ENCODE peak calls at places on chromosomes 13 and 19, in ten cellular contexts. G, Z, H, X, J, U, B, C, N and A are unnamed samples.

GRCh38 chr19:5078666-5079409 is 109.9 kb downstream of the KDM4B start:
- DNase-seq in U (no peak), H (no peak), C (no peak), J (no peak), G (peak), N (no peak), Z (no peak), X (no peak), B (no peak), A (no peak)

GRCh38 chr19:55584871-55585270 is 4.2 kb upstream of the ZNF579 start:
- DNase-seq in N (no peak), C (no peak), Z (no peak), X (no peak), B (no peak), G (no peak), H (no peak), U (no peak), J (no peak), A (no peak)

GRCh38 chr13:105774739-105775460 is 760.6 kb downstream of the EFNB2 start:
- DNase-seq in G (no peak), X (no peak), Z (no peak), J (no peak), H (peak), C (no peak), B (no peak), N (no peak), U (no peak), A (peak)

GRCh38 chr19:46390866-46391265 is 22.5 kb downstream of the CCDC8 start:
- DNase-seq in Z (no peak), G (no peak), H (no peak), B (no peak), C (no peak), N (no peak), U (no peak), X (no peak), J (no peak), A (no peak)

GRCh38 chr19:49664171-49665070 is 1.2 kb downstream of the IRF3 start:
- DNase-seq in H (peak), C (no peak), N (peak), U (peak), J (peak), G (peak), Z (peak), X (peak), B (peak), A (peak)

GRCh38 chr13:75415720-75416119 is 66.2 kb downstream of the TBC1D4 start:
- DNase-seq in N (peak), C (peak), B (peak), U (no peak), H (no peak), G (no peak), Z (no peak), X (no peak), J (no peak), A (no peak)

GRCh38 chr13:58429917-58430316 is 798.4 kb downstream of the PCDH17 start:
- DNase-seq in J (no peak), N (no peak), C (no peak), G (no peak), Z (no peak), B (no peak), H (no peak), U (no peak), X (no peak), A (no peak)

GRCh38 chr13:36801035-36801434 is 18.0 kb upstream of the RFXAP start:
- DNase-seq in H (peak), J (no peak), N (no peak), Z (no peak), X (no peak), U (no peak), G (no peak), B (peak), C (no peak), A (no peak)

GRCh38 chr19:34847393-34847792 is 74.4 kb upstream of the ZNF599 start:
- DNase-seq in Z (no peak), U (no peak), X (no peak), N (no peak), G (no peak), C (no peak), H (no peak), B (no peak), J (no peak), A (no peak)

GRCh38 chr13:23859455-23859854 is 29.7 kb downstream of the MIPEP start:
- DNase-seq in H (peak), G (no peak), Z (no peak), N (no peak), B (no peak), U (no peak), C (no peak), J (no peak), X (no peak), A (no peak)

GRCh38 chr19:4721196-4721595 is 2.4 kb downstream of the DPP9 start:
- DNase-seq in U (no peak), G (no peak), N (no peak), X (no peak), C (no peak), Z (no peak), B (no peak), H (no peak), J (no peak), A (no peak)

GRCh38 chr19:55109527-55110291 is 7.7 kb downstream of the PPP1R12C start:
- DNase-seq in G (no peak), X (no peak), N (no peak), H (no peak), C (no peak), B (no peak), U (no peak), Z (no peak), J (no peak), A (no peak)

GRCh38 chr19:5683177-5683886 is 2.5 kb downstream of the HSD11B1L start:
- DNase-seq in J (no peak), X (no peak), H (no peak), B (no peak), N (no peak), U (no peak), G (no peak), C (no peak), Z (no peak), A (no peak)

GRCh38 chr13:48155850-48156249 is 60.9 kb upstream of the MED4 start:
- DNase-seq in B (peak), Z (no peak), N (peak), C (peak), U (no peak), G (no peak), J (no peak), H (peak), X (no peak), A (no peak)

GRCh38 chr19:8116437-8117293 is 32.7 kb downstream of the FBN3 start:
- DNase-seq in Z (no peak), N (no peak), G (no peak), B (peak), H (no peak), J (no peak), U (no peak), C (no peak), X (no peak), A (peak)

GRCh38 chr19:10068205-10068604 is 17.9 kb upstream of the SHFL start:
- DNase-seq in U (no peak), Z (no peak), G (no peak), X (no peak), N (no peak), B (no peak), J (no peak), H (no peak), C (no peak), A (no peak)

GRCh38 chr13:39913928-39914327 is 258.5 kb downstream of the COG6 start:
- DNase-seq in N (peak), C (peak), H (no peak), X (no peak), J (peak), B (peak), G (no peak), Z (no peak), U (no peak), A (no peak)

GRCh38 chr19:35712910-35713845 is 4.6 kb upstream of the KMT2B start:
- DNase-seq in N (no peak), H (no peak), X (no peak), B (no peak), G (no peak), Z (no peak), U (no peak), C (no peak), J (no peak), A (no peak)

GRCh38 chr19:33064778-33065550 is at the start of gene RHPN2:
- DNase-seq in B (peak), X (peak), N (peak), H (peak), G (peak), Z (peak), U (peak), J (no peak), C (no peak), A (peak)

GRCh38 chr19:42096255-42096837 is 20.4 kb downstream of the ZNF574 start:
- DNase-seq in G (no peak), X (no peak), H (no peak), C (no peak), N (no peak), U (no peak), J (no peak), Z (no peak), B (no peak), A (no peak)

GRCh38 chr13:100573121-100573520 is 15.5 kb downstream of the GGACT start:
- DNase-seq in C (peak), J (peak), B (peak), Z (peak), G (peak), U (peak), X (peak), N (peak), H (peak), A (peak)

GRCh38 chr13:51618626-51619025 is 34.4 kb downstream of the WDFY2 start:
- DNase-seq in H (no peak), Z (no peak), C (no peak), U (no peak), G (no peak), J (no peak), B (no peak), X (no peak), N (peak), A (no peak)

GRCh38 chr13:23790591-23791170 is 98.5 kb downstream of the MIPEP start:
- DNase-seq in J (no peak), C (peak), Z (no peak), U (no peak), X (no peak), B (no peak), G (no peak), N (peak), H (no peak), A (no peak)

GRCh38 chr13:32426981-32427851 is 714 bp downstream of the N4BP2L1 start:
- DNase-seq in J (peak), N (peak), G (peak), X (peak), H (no peak), U (peak), B (no peak), Z (peak), C (no peak), A (peak)

GRCh38 chr19:33683881-33684549 is 62.3 kb downstream of the CHST8 start:
- DNase-seq in C (no peak), U (peak), H (peak), J (no peak), B (no peak), N (peak), G (peak), X (peak), Z (peak), A (peak)

GRCh38 chr19:45442927-45443461 is 19.3 kb upstream of the ERCC1 start:
- DNase-seq in G (no peak), U (no peak), J (peak), N (peak), C (no peak), B (peak), Z (no peak), H (peak), X (no peak), A (peak)

GRCh38 chr19:30563691-30564090 is 191.5 kb downstream of the ZNF536 start:
- DNase-seq in H (no peak), J (no peak), G (no peak), X (no peak), U (no peak), C (no peak), B (no peak), N (no peak), Z (no peak), A (no peak)

GRCh38 chr13:21625366-21625765 is 21.4 kb upstream of the MICU2 start:
- DNase-seq in X (no peak), Z (no peak), C (no peak), N (peak), H (peak), B (peak), U (no peak), G (no peak), J (no peak), A (peak)

GRCh38 chr13:59409211-59409610 is 754.5 kb downstream of the DIAPH3 start:
- DNase-seq in B (no peak), N (peak), C (no peak), G (peak), H (no peak), U (peak), Z (no peak), J (no peak), X (no peak), A (no peak)

DNA sequence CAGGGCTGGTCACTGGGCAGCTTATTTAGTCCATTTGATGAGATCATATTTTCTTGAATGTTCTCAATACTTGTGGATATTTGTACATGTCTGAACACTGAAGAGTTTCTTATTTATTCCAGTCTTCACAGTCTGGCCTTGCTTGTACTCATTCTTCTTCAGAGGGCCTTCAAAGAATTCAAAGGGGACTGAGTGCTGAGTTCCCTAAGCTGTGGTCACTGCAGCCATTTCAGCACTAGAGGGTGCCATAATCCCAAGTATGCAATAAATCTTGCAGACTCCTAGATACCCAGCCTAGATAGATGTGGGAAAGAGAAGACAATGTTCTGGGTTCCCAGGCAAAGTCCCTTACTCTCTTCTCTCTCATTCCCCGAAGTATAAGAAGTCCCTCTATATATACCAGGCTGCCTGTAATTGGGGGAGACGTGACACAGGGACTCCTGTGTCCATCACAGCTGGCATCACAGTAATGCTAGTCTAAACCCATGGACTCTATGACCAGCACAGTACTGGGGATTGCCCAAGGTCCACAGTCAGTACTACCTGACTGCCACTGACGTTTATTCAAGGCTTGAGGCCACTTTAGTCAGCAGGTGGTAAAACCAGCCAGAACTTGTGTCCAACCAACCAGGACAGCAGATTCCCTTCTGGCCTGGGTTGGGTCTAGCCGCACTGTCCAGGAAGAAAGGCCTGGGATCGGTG is 8.9 kb upstream of the VN1R1 start:
- DNase-seq in J (no peak), U (no peak), Z (peak), C (no peak), X (no peak), H (peak), N (peak), G (no peak), B (peak), A (peak)
- TF ChIP-seq CTCF in J (no peak), U (no peak), Z (no peak), C (peak), X (no peak), H (peak), N (peak), G (no peak), B (peak), A (peak)

DNA sequence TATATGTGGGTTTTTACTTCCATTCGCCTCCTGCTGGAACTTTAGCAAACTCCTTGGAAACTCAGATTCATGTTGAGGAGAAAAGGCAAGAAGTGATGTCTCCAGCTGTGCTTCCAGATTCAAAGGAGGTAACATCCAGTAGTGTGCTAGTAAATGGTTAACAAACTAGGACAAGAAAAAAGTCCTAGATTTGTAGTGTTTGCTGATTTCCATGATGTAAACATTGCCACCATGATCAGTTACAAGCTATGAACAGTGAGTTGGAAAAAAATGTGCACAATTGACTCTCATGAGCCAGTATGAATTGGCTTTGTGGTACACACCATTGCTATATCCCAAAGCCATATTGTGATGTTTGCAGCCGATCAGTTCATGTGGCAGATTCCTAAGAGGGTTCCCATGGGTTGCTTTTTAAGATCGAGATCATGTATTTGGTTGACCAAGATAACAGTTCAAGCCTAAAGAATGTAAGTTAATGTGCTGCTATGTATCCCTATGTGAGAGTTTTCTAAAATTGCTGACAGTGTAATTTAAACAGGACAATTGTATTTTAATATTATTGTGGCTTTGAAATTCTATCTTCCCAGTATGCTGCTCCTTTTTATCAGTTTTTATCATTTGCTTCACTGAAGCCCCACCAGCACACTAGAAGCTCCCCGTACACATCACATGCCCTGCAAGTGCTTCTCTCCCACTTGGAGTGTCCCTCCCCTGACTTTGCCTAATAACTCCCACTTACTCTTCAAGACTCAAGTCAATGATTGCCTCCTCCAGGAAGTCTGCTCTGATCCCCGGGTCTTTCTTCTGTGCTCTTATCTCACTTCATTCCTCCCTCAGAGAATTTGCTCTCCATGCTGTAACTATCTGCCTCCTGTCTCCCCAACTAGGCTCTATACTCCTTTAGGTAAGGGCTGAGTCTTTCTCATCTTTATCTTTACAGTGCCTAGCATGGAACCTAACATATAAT is 148.3 kb downstream of the RGCC start:
- DNase-seq in U (no peak), G (no peak), C (no peak), X (no peak), N (no peak), H (no peak), B (no peak), J (no peak), Z (no peak), A (no peak)
- TF ChIP-seq CTCF in U (no peak), G (no peak), C (peak), X (no peak), N (no peak), H (no peak), B (no peak), J (no peak), Z (no peak), A (no peak)

GRCh38 chr13:19927117-19927734 is 31.3 kb upstream of the ZMYM2 start:
- DNase-seq in X (no peak), U (no peak), H (peak), B (peak), J (no peak), C (peak), Z (no peak), N (peak), G (no peak), A (no peak)
- TF ChIP-seq CTCF in X (peak), U (peak), H (peak), B (peak), J (peak), C (peak), Z (no peak), N (peak), G (no peak), A (no peak)

DNA sequence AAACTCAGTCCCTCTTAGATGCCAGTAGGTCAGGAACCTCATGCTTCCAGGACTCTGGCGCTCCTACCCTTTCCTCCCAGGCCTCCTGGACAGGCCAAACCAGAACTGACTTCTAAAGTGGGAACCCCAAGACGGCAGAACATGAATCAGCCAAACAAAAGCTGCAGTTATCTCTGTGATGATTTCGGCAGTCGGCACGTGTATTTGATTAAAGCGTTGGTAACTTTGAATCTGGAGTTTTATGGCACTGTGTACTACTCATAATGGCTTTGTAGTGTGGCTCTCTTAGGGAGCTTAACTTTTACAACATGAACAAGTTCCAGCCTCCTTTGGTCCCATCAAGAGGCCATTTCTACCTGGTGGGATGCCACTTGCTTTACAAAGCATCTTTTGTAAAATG is 13.7 kb downstream of the ACTN4 start:
- DNase-seq in U (no peak), J (no peak), X (no peak), N (no peak), H (no peak), G (no peak), Z (no peak), B (no peak), C (no peak), A (no peak)
- TF ChIP-seq CTCF in U (no peak), J (no peak), X (no peak), N (no peak), H (no peak), G (no peak), Z (no peak), B (no peak), C (no peak), A (no peak)

GRCh38 chr13:112241288-112241687 is 134.9 kb upstream of the SPACA7 start:
- DNase-seq in X (no peak), C (no peak), N (no peak), Z (no peak), J (no peak), B (no peak), G (no peak), H (no peak), U (no peak), A (no peak)
- TF ChIP-seq CTCF in X (no peak), C (no peak), N (no peak), Z (no peak), J (no peak), B (no peak), G (no peak), H (no peak), U (no peak), A (no peak)

GRCh38 chr19:2167896-2168618 is 4.3 kb downstream of the DOT1L start:
- DNase-seq in X (no peak), G (peak), U (no peak), J (peak), H (peak), B (peak), C (no peak), Z (no peak), N (peak), A (no peak)
- TF ChIP-seq CTCF in X (no peak), G (no peak), U (no peak), J (no peak), H (no peak), B (no peak), C (no peak), Z (no peak), N (no peak), A (no peak)